ENCODE peak calls at places on chromosomes 13 and 19, in four cellular contexts. O, Q, S and I are unnamed samples.

GRCh38 chr13:78022164-78022877 is 103.7 kb upstream of the EDNRB start:
- DNase-seq in S (no peak), Q (peak; percentile 51), O (no peak), I (no peak)

GRCh38 chr19:5563941-5564612 is 3.7 kb downstream of the TINCR start:
- DNase-seq in O (no peak), Q (no peak), S (peak; percentile 60), I (no peak)

GRCh38 chr19:38928406-38929001 is 2.1 kb downstream of the SARS2 start:
- DNase-seq in Q (no peak), S (no peak), O (no peak), I (peak; percentile 8)

GRCh38 chr13:24684600-24684998 is 4.4 kb downstream of the ATP12A start:
- DNase-seq in Q (peak; percentile 55), S (no peak), O (no peak), I (no peak)

GRCh38 chr13:113050856-113051431 is 54.6 kb upstream of the F7 start:
- DNase-seq in O (no peak), S (no peak), Q (peak; percentile 41), I (peak; percentile 89)

GRCh38 chr13:39870197-39870746 is 214.8 kb downstream of the COG6 start:
- DNase-seq in Q (no peak), S (no peak), O (no peak), I (no peak)

GRCh38 chr13:24692541-24692940 is 12.3 kb downstream of the ATP12A start:
- DNase-seq in O (peak; percentile 22), Q (no peak), S (no peak), I (no peak)

GRCh38 chr19:52748336-52748950 is 13.6 kb upstream of the ZNF611 start:
- DNase-seq in S (peak; percentile 35), O (no peak), Q (no peak), I (peak; percentile 50)

GRCh38 chr19:31331536-31331935 is 17.7 kb downstream of the TSHZ3 start:
- DNase-seq in S (no peak), O (no peak), Q (no peak), I (no peak)

DNA sequence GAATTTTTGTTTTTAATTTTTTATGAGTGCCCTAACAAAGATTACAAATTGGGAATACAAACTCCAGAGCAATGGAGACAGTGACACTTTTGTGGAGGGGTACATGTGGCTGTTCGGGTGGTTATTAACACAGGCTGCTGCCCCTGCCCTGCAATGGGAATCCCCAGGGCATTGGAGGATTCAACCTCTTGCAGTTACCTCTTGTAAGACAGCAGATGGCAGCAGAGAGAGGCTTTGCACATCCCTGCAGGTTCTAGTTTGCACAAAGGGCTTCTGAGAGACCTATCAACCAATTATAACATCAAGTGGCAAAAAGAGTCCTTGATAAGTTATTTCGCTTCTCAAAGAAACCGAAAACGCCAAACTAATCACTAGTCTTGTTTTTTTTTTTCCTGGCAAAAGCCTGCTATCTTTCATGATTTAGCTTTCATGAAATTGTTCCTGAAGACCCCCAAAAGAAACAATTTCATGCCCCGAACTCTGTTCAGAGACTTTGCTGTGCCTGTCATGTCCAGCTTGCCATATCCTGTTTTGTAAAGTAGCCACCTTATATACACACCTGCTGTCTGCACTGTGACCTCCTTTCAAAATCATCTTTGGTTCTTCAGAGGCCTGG is 10.4 kb downstream of the GJB2 start:
- DNase-seq in S (peak; percentile 84), O (no peak), Q (peak; percentile 66), I (peak; percentile 89)
- H3K4me3 ChIP-seq in S (no peak overlapping the region), O (no peak overlapping the region), Q (no peak overlapping the region), I (no peak overlapping the region)

GRCh38 chr19:58338825-58339558 is 12.2 kb downstream of the ZSCAN22 start:
- DNase-seq in O (no peak), S (no peak), Q (peak; percentile 45), I (peak; percentile 91)

GRCh38 chr19:58336820-58337219 is 10.0 kb downstream of the ZSCAN22 start:
- DNase-seq in Q (no peak), S (no peak), O (no peak), I (no peak)

GRCh38 chr19:58335630-58336029 is 8.8 kb downstream of the ZSCAN22 start:
- DNase-seq in Q (no peak), S (no peak), O (no peak), I (no peak)

GRCh38 chr19:58336216-58336615 is 9.4 kb downstream of the ZSCAN22 start:
- DNase-seq in O (no peak), S (no peak), Q (no peak), I (no peak)

DNA sequence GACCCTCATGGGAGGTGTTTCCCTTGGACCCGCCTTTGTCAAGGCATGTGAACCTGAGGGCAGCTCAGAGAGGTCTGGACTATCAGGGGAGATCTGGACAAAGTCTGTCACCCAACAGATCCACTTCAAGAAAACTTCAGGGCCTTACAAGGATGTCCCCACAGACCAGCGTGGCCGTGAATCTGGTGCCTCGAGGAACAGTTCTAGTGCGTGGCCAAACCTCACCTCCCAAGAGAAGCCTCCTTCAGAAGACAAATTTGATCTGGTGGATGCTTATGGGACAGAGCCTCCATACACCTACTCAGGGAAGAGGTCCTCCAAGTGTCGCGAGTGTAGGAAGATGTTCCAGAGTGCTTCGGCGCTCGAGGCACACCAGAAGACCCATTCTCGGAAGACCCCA is 11.5 kb downstream of the ZSCAN22 start:
- DNase-seq in S (no peak), O (no peak), Q (no peak), I (no peak)
- H3K36me3 ChIP-seq in S (peaks cover 24% of the 10 kb centered on the region), O (peaks cover 14% of the 10 kb centered on the region), Q (peaks cover 7% of the 10 kb centered on the region), I (peaks cover 3% of the 10 kb centered on the region)

GRCh38 chr19:35249848-35250711 is 1.3 kb downstream of the LSR start:
- DNase-seq in S (no peak), O (peak; percentile 61), Q (no peak), I (no peak)

GRCh38 chr19:35248310-35249145 is at the start of gene LSR:
- DNase-seq in S (no peak), O (peak; percentile 94), Q (peak; percentile 89), I (peak; percentile 99)

GRCh38 chr19:35246466-35247096 is 2.2 kb upstream of the LSR start:
- DNase-seq in S (no peak), O (no peak), Q (no peak), I (no peak)

GRCh38 chr19:35249146-35249847 is 495 bp downstream of the LSR start:
- DNase-seq in Q (no peak), S (no peak), O (peak; percentile 63), I (peak; percentile 71)

GRCh38 chr19:35247526-35248309 is 1.1 kb upstream of the LSR start:
- DNase-seq in Q (peak; percentile 63), S (no peak), O (peak; percentile 92), I (peak; percentile 97)
- H3K4me3 ChIP-seq in Q (peak overlapping the region; percentile 76), S (no peak overlapping the region), O (peak overlapping the region; percentile 69), I (peak overlapping the region; percentile 93)

GRCh38 chr19:10831980-10832658 is 3.9 kb downstream of the TMED1 start:
- DNase-seq in Q (no peak), O (no peak), S (no peak), I (peak; percentile 33)

GRCh38 chr19:10828981-10829821 is 6.8 kb downstream of the TMED1 start:
- DNase-seq in O (no peak), S (peak; percentile 36), Q (no peak), I (peak; percentile 82)

GRCh38 chr19:10830370-10830769 is 5.6 kb downstream of the TMED1 start:
- DNase-seq in O (no peak), Q (no peak), S (no peak), I (peak; percentile 39)

GRCh38 chr19:10830941-10831779 is 4.9 kb downstream of the TMED1 start:
- DNase-seq in Q (no peak), S (peak; percentile 28), O (no peak), I (peak; percentile 57)

GRCh38 chr19:10829967-10830366 is 6.0 kb downstream of the TMED1 start:
- DNase-seq in S (peak; percentile 14), O (no peak), Q (no peak), I (peak; percentile 55)
- H3K36me3 ChIP-seq in S (peaks cover 14% of the 10 kb centered on the region), O (peaks cover 98% of the 10 kb centered on the region), Q (peaks cover 22% of the 10 kb centered on the region), I (peaks cover 13% of the 10 kb centered on the region)

GRCh38 chr13:20119960-20120359 is 40.9 kb downstream of the GJA3 start:
- DNase-seq in Q (no peak), S (no peak), O (no peak), I (no peak)
- H3K4me3 ChIP-seq in Q (peak overlapping the region; percentile 32), S (no peak overlapping the region), O (no peak overlapping the region), I (no peak overlapping the region)

GRCh38 chr13:72403396-72404010 is 323.9 kb downstream of the MZT1 start:
- DNase-seq in O (no peak), S (no peak), Q (no peak), I (no peak)
- H3K36me3 ChIP-seq in O (no peaks in the 10 kb centered on the region), S (no peaks in the 10 kb centered on the region), Q (no peaks in the 10 kb centered on the region), I (no peaks in the 10 kb centered on the region)

DNA sequence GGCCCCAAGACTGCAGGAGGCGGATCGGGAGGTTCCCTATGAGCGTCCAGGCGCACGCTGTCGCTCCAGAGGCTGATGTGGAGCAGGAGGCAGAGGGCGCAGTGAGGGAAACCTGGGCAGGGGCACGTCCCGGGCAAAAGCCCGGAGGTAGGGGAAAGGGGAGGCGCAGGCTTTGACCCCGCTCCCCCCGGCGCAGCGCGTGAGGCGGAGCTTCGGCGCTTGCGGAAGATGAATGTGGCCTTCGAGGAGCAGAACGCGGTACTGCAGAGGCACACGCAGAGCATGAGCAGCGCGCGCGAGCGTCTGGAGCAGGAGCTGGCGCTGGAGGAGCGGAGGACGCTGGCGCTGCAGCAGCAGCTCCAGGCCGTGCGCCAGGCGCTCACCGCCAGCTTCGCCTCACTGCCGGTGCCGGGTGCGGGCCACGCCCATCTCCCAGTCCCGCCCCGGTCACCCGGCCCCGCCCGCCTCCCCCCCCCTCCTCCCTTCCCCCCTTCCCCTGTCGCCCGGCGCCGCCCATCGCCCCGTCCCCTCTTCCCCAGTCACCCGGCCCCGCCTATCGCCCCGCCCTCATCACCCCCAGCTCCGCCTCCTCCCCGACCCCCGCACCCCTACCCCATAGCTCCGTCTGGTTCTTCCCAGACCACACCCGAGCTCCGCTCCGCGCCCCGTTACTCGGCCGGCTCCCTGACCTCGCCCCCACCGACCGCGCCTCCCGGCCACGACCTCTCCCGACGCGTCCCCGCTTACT is 4.1 kb downstream of the HMG20B start:
- DNase-seq in O (no peak), S (peak; percentile 78), Q (no peak), I (peak; percentile 100)
- H3K4me3 ChIP-seq in O (peak overlapping the region; percentile 10), S (no peak overlapping the region), Q (no peak overlapping the region), I (peak overlapping the region; percentile 61)

GRCh38 chr13:31121327-31122140 is 40.2 kb downstream of the HSPH1 start:
- DNase-seq in O (no peak), Q (no peak), S (no peak), I (no peak)

GRCh38 chr13:31119966-31120733 is 41.6 kb downstream of the HSPH1 start:
- DNase-seq in O (no peak), S (no peak), Q (no peak), I (no peak)

GRCh38 chr13:31122143-31122542 is 39.6 kb downstream of the HSPH1 start:
- DNase-seq in Q (no peak), S (no peak), O (no peak), I (no peak)

GRCh38 chr13:31124225-31124624 is 37.5 kb downstream of the HSPH1 start:
- DNase-seq in Q (no peak), O (no peak), S (no peak), I (no peak)

DNA sequence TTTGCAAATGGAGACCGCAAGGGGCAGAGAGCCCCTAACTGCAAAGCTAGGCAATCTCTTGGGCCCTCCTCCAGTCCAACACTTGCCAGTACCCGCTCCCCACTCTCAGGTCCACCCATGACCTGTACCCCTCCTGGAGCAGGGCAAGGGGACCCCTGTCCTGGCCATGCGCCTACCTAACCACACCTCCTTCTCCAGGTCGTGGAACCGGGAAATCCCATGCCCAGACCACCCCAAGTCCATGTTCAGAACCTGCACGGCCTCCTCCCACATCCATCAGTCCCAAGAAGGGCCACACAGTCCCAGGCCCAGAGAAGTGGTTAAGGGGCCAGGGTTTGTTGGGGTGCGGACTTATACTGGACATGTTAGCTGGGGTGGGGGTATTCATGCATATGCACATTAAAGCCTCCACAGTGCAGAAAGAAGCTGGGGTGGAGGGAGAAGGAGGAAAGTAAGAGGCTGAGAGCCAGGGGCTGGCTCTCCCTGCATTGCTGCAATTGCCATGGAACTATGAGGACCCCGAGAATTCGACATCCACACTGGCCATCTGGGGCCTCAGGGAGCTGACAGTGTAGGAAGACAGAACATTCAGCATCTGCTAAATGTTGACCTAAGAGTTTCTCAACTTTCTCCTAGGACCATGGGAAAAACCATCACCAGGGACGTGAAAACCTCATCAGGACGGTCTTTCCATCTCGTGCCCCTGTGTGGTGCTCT is 39.0 kb downstream of the HSPH1 start:
- DNase-seq in Q (no peak), S (no peak), O (no peak), I (no peak)
- H3K36me3 ChIP-seq in Q (no peaks in the 10 kb centered on the region), S (no peaks in the 10 kb centered on the region), O (no peaks in the 10 kb centered on the region), I (no peaks in the 10 kb centered on the region)